ENCODE peak calls at places on chromosomes 12 and 14, in five cellular contexts. One of them, this sample, is unnamed.

GRCh38 chr14:22935156-22935555 is 6.0 kb upstream of the PRMT5 start:
- DNase-seq in brain pericyte: no peak
- DNase-seq in fibroblast of lung: no peak
- DNase-seq in RCC 7860: no peak
- DNase-seq in sigmoid colon: no peak
- DNase-seq in this sample: no peak

GRCh38 chr12:80015660-80016059 is 80.8 kb upstream of the PPP1R12A start:
- DNase-seq in RCC 7860: no peak
- DNase-seq in sigmoid colon: no peak
- DNase-seq in fibroblast of lung: no peak
- DNase-seq in brain pericyte: no peak
- DNase-seq in this sample: no peak

GRCh38 chr12:84502907-84503787 is 409.5 kb downstream of the SLC6A15 start:
- DNase-seq in fibroblast of lung: peak
- DNase-seq in sigmoid colon: no peak
- DNase-seq in RCC 7860: no peak
- DNase-seq in brain pericyte: peak
- DNase-seq in this sample: no peak

GRCh38 chr12:131755305-131756113 is 44.6 kb downstream of the SFSWAP start:
- DNase-seq in sigmoid colon: no peak
- DNase-seq in brain pericyte: no peak
- DNase-seq in fibroblast of lung: no peak
- DNase-seq in RCC 7860: peak
- DNase-seq in this sample: no peak

GRCh38 chr12:102539651-102540553 is 59.5 kb upstream of the IGF1 start:
- DNase-seq in RCC 7860: peak
- DNase-seq in fibroblast of lung: peak
- DNase-seq in sigmoid colon: no peak
- DNase-seq in brain pericyte: no peak
- DNase-seq in this sample: no peak

GRCh38 chr14:97851438-97851995 is 1054.3 kb downstream of the VRK1 start:
- DNase-seq in brain pericyte: no peak
- DNase-seq in RCC 7860: no peak
- DNase-seq in sigmoid colon: no peak
- DNase-seq in fibroblast of lung: no peak
- DNase-seq in this sample: no peak

GRCh38 chr14:77098470-77099353 is 654 bp downstream of the CIPC start:
- DNase-seq in brain pericyte: no peak
- DNase-seq in fibroblast of lung: no peak
- DNase-seq in sigmoid colon: peak
- DNase-seq in RCC 7860: no peak
- DNase-seq in this sample: peak

GRCh38 chr14:79855789-79856188 is 355.5 kb downstream of the DIO2 start:
- DNase-seq in RCC 7860: no peak
- DNase-seq in brain pericyte: no peak
- DNase-seq in fibroblast of lung: no peak
- DNase-seq in sigmoid colon: no peak
- DNase-seq in this sample: no peak

GRCh38 chr12:71438670-71439361 is 782 bp upstream of the LGR5 start:
- DNase-seq in fibroblast of lung: peak
- DNase-seq in sigmoid colon: no peak
- DNase-seq in RCC 7860: no peak
- DNase-seq in brain pericyte: no peak
- DNase-seq in this sample: no peak

GRCh38 chr12:2834581-2835491 is at the start of gene NRIP2:
- DNase-seq in sigmoid colon: no peak
- DNase-seq in brain pericyte: peak
- DNase-seq in RCC 7860: no peak
- DNase-seq in fibroblast of lung: peak
- DNase-seq in this sample: peak

GRCh38 chr12:4809013-4809448 is 88.8 kb downstream of the GALNT8 start:
- DNase-seq in brain pericyte: no peak
- DNase-seq in sigmoid colon: peak
- DNase-seq in RCC 7860: no peak
- DNase-seq in fibroblast of lung: peak
- DNase-seq in this sample: no peak

GRCh38 chr14:56474419-56475022 is 105.1 kb upstream of the TMEM260 start:
- DNase-seq in fibroblast of lung: peak
- DNase-seq in brain pericyte: no peak
- DNase-seq in sigmoid colon: no peak
- DNase-seq in RCC 7860: peak
- DNase-seq in this sample: no peak